ENCODE peak calls at places on chromosomes 5 and 9, in four cellular contexts. K is lower lobe of right lung, X is AG04449, W is ovary. C is an unnamed sample.

GRCh38 chr5:93893050-93893449 is 151.7 kb upstream of the POU5F2 start:
- DNase-seq in K (no peak), X (no peak), W (no peak), C (no peak)

GRCh38 chr5:125476888-125477585 is 730.6 kb upstream of the ZNF608 start:
- DNase-seq in K (no peak), X (no peak), W (no peak), C (no peak)

GRCh38 chr5:175383350-175383749 is 60.6 kb downstream of the DRD1 start:
- DNase-seq in W (no peak), X (no peak), K (no peak), C (no peak)

GRCh38 chr9:93467062-93467416 is 13.7 kb upstream of the FAM120AOS start:
- DNase-seq in K (no peak), X (no peak), W (no peak), C (no peak)

GRCh38 chr5:40165789-40166728 is 513.7 kb upstream of the PTGER4 start:
- DNase-seq in X (no peak), K (no peak), W (no peak), C (no peak)

GRCh38 chr9:129326061-129327005 is 148.3 kb upstream of the IER5L start:
- DNase-seq in K (peak), W (peak), X (no peak), C (no peak)

GRCh38 chr5:93584531-93585053 is 1.6 kb downstream of the NR2F1 start:
- DNase-seq in X (no peak), K (no peak), W (peak), C (no peak)

GRCh38 chr5:419970-420369 is 23.0 kb upstream of the EXOC3 start:
- DNase-seq in K (peak), W (no peak), X (no peak), C (no peak)

GRCh38 chr5:158876263-158876942 is 223.3 kb downstream of the EBF1 start:
- DNase-seq in K (no peak), X (no peak), W (no peak), C (no peak)

GRCh38 chr5:113162770-113163169 is 186.2 kb downstream of the DCP2 start:
- DNase-seq in X (no peak), K (no peak), W (no peak), C (no peak)